ENCODE peak calls at places on chromosomes 3 and 15, in nine cellular contexts. N, K, G, H, P, C, A, Y and O are unnamed samples.

GRCh38 chr15:84659904-84660781 is 2.1 kb upstream of the NMB start:
- DNase-seq in N (no peak), K (no peak), G (no peak), H (no peak), P (no peak), C (no peak), A (no peak), Y (no peak), O (no peak)

GRCh38 chr3:66910721-66911120 is 87.4 kb upstream of the KBTBD8 start:
- DNase-seq in N (no peak), K (no peak), G (no peak), H (no peak), P (no peak), C (no peak), A (no peak), Y (no peak), O (no peak)

GRCh38 chr3:157700405-157700804 is 197.2 kb upstream of the VEPH1 start:
- DNase-seq in N (no peak), K (peak; percentile 40), G (no peak), H (peak; percentile 20), P (no peak), C (no peak), A (peak; percentile 4), Y (no peak), O (no peak)

GRCh38 chr3:184399410-184399809 is 19.6 kb downstream of the CHRD start:
- DNase-seq in N (no peak), K (no peak), G (no peak), H (no peak), P (no peak), C (no peak), A (peak; percentile 91), Y (peak; percentile 75), O (no peak)

GRCh38 chr15:47196057-47196456 is 521.2 kb upstream of the SEMA6D start:
- DNase-seq in N (no peak), K (peak; percentile 93), G (peak; percentile 73), H (peak; percentile 98), P (peak; percentile 63), C (peak; percentile 58), A (peak; percentile 93), Y (peak; percentile 57), O (peak; percentile 13)

GRCh38 chr15:51193526-51193925 is 98.8 kb upstream of the TNFAIP8L3 start:
- DNase-seq in N (no peak), K (no peak), G (no peak), H (no peak), P (no peak), C (no peak), A (peak; percentile 50), Y (peak; percentile 54), O (no peak)

GRCh38 chr3:17372811-17373210 is 369.6 kb downstream of the TBC1D5 start:
- DNase-seq in N (no peak), K (no peak), G (no peak), H (no peak), P (no peak), C (no peak), A (peak; percentile 7), Y (no peak), O (no peak)

GRCh38 chr15:87871738-87872315 is 384.7 kb downstream of the NTRK3 start:
- DNase-seq in N (no peak), K (no peak), G (no peak), H (no peak), P (no peak), C (no peak), A (peak; percentile 25), Y (no peak), O (no peak)

GRCh38 chr15:45242289-45242688 is 9.7 kb upstream of the SLC28A2 start:
- DNase-seq in N (no peak), K (peak; percentile 8), G (no peak), H (peak; percentile 12), P (no peak), C (no peak), A (peak; percentile 4), Y (no peak), O (no peak)

GRCh38 chr15:90593469-90594158 is 63.9 kb downstream of the CRTC3 start:
- DNase-seq in N (no peak), K (no peak), G (no peak), H (no peak), P (no peak), C (no peak), A (no peak), Y (no peak), O (no peak)

GRCh38 chr3:197406266-197406665 is 107.9 kb upstream of the DLG1 start:
- DNase-seq in N (no peak), K (no peak), G (no peak), H (peak; percentile 30), P (no peak), C (no peak), A (peak; percentile 72), Y (peak; percentile 43), O (no peak)

GRCh38 chr3:58306662-58307286 is 454 bp downstream of the HTD2 start:
- DNase-seq in N (no peak), K (peak; percentile 65), G (peak; percentile 77), H (no peak), P (peak; percentile 68), C (peak; percentile 54), A (peak; percentile 25), Y (no peak), O (no peak)

GRCh38 chr3:192747145-192747544 is 19.8 kb upstream of the FGF12 start:
- DNase-seq in N (no peak), K (no peak), G (no peak), H (no peak), P (no peak), C (no peak), A (no peak), Y (no peak), O (no peak)

GRCh38 chr3:167705840-167706239 is 28.9 kb downstream of the PDCD10 start:
- DNase-seq in N (no peak), K (no peak), G (no peak), H (no peak), P (no peak), C (no peak), A (peak; percentile 30), Y (no peak), O (no peak)

GRCh38 chr15:90463381-90463780 is 66.3 kb upstream of the CRTC3 start:
- DNase-seq in N (no peak), K (no peak), G (no peak), H (no peak), P (no peak), C (no peak), A (peak; percentile 75), Y (peak; percentile 71), O (no peak)

GRCh38 chr3:39281533-39281932 is 1.7 kb upstream of the CX3CR1 start:
- DNase-seq in N (no peak), K (no peak), G (no peak), H (no peak), P (no peak), C (no peak), A (no peak), Y (no peak), O (no peak)

GRCh38 chr3:187889601-187890404 is 144.5 kb upstream of the BCL6 start:
- DNase-seq in N (no peak), K (no peak), G (no peak), H (no peak), P (no peak), C (no peak), A (peak; percentile 53), Y (no peak), O (no peak)

GRCh38 chr3:108953210-108953609 is 469 bp downstream of the GUCA1C start:
- DNase-seq in N (no peak), K (no peak), G (no peak), H (no peak), P (no peak), C (no peak), A (no peak), Y (no peak), O (no peak)

GRCh38 chr15:96338772-96339661 is 8.5 kb downstream of the NR2F2 start:
- DNase-seq in N (no peak), K (peak; percentile 31), G (no peak), H (peak; percentile 37), P (no peak), C (no peak), A (peak; percentile 59), Y (no peak), O (no peak)

GRCh38 chr3:160136421-160136820 is 88.8 kb upstream of the C3orf80 start:
- DNase-seq in N (no peak), K (no peak), G (no peak), H (no peak), P (no peak), C (no peak), A (no peak), Y (no peak), O (no peak)

GRCh38 chr15:31037731-31038477 is 46.5 kb upstream of the MTMR10 start:
- DNase-seq in N (no peak), K (no peak), G (no peak), H (no peak), P (no peak), C (no peak), A (no peak), Y (no peak), O (no peak)